ENCODE peak calls at places on chromosomes 5 and 9, in eight cellular contexts. D is left ventricle myocardium inferior; N is CD8-positive, alpha-beta T cell; K is MM.1S; R is right atrium auricular region; V is brain microvascular endothelial cell; H is CD8-positive, alpha-beta memory T cell; E is small intestine. W is an unnamed sample.

GRCh38 chr9:16196206-16196605 is 643.4 kb downstream of the CCDC171 start:
- DNase-seq in K (no peak), N (no peak), E (no peak), R (no peak), D (no peak), H (no peak), V (no peak), W (no peak)

GRCh38 chr5:17302590-17302989 is 85.2 kb downstream of the BASP1 start:
- DNase-seq in E (no peak), H (no peak), N (no peak), K (no peak), R (peak), D (no peak), V (peak), W (no peak)

GRCh38 chr5:103624748-103625147 is 62.2 kb upstream of the NUDT12 start:
- DNase-seq in R (no peak), H (no peak), V (peak), K (no peak), D (no peak), N (no peak), E (no peak), W (no peak)

GRCh38 chr5:6194906-6195612 is 183.3 kb downstream of the MED10 start:
- DNase-seq in E (no peak), D (no peak), R (no peak), K (peak), H (no peak), V (no peak), N (no peak), W (no peak)

GRCh38 chr5:91865920-91866319 is 482.8 kb upstream of the ARRDC3 start:
- DNase-seq in R (no peak), K (no peak), D (no peak), E (no peak), N (no peak), H (no peak), V (no peak), W (no peak)

GRCh38 chr5:172443441-172444109 is 10.8 kb downstream of the SH3PXD2B start:
- DNase-seq in H (no peak), V (peak), E (no peak), D (peak), K (no peak), N (no peak), R (peak), W (no peak)

GRCh38 chr9:96618209-96619108 is 1.2 kb downstream of the CDC14B start:
- DNase-seq in D (peak), R (peak), H (no peak), E (peak), K (no peak), N (no peak), V (peak), W (no peak)

GRCh38 chr9:70510157-70510770 is 95.8 kb upstream of the KLF9 start:
- DNase-seq in N (peak), V (no peak), R (no peak), H (no peak), K (peak), D (peak), E (peak), W (no peak)

GRCh38 chr5:157357823-157358222 is 91.9 kb downstream of the CYFIP2 start:
- DNase-seq in V (no peak), N (no peak), K (no peak), R (peak), D (no peak), H (no peak), E (no peak), W (no peak)

GRCh38 chr5:43785198-43785597 is 182.2 kb downstream of the NNT start:
- DNase-seq in D (no peak), V (no peak), N (no peak), K (no peak), R (no peak), H (no peak), E (no peak), W (no peak)
- H3K27ac ChIP-seq in D (peak), V (no peak), N (no peak), K (no peak), R (no peak), H (no peak), E (no peak), W (no peak)

GRCh38 chr5:14739961-14740360 is 75.4 kb downstream of the OTULIN start:
- DNase-seq in E (no peak), K (no peak), R (no peak), H (no peak), D (no peak), N (no peak), V (no peak), W (no peak)

GRCh38 chr5:14741131-14741530 is 76.6 kb downstream of the OTULIN start:
- DNase-seq in V (no peak), E (no peak), H (no peak), N (no peak), D (no peak), R (no peak), K (no peak), W (no peak)

GRCh38 chr5:14738050-14738449 is 73.5 kb downstream of the OTULIN start:
- DNase-seq in K (no peak), H (no peak), R (no peak), D (no peak), E (no peak), N (no peak), V (no peak), W (no peak)

GRCh38 chr5:14737309-14737708 is 72.8 kb downstream of the OTULIN start:
- DNase-seq in K (no peak), E (no peak), V (no peak), N (no peak), D (no peak), R (no peak), H (no peak), W (no peak)

GRCh38 chr5:14739538-14739937 is 75.0 kb downstream of the OTULIN start:
- DNase-seq in E (no peak), D (no peak), N (no peak), V (peak), R (no peak), H (no peak), K (no peak), W (no peak)
- H3K27ac ChIP-seq in E (no peak), D (peak), N (no peak), V (peak), R (peak), H (no peak), K (no peak), W (peak)

DNA sequence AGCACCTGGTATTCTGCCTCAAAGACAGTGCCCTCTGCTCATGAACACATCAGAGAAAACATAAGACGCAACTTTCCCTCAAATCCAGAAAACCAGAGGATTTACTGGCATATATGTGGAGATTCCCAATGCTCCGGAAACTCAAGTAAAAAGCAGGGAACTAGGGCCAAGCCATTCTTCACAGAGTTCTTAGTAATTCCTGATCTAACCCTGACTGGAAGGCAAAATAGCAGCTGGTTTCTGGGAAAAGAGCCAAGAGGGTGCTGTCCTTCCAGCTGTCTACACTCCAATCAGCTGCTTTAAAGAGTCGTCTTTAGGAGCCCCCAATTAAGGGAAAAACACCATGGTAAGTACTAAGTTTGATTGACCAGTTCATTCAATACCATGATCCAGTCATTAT is 49.6 kb downstream of the GNA14 start:
- DNase-seq in R (no peak), H (no peak), N (no peak), E (no peak), V (peak), D (peak), K (no peak), W (no peak)
- H3K27ac ChIP-seq in R (no peak), H (no peak), N (no peak), E (peak), V (no peak), D (peak), K (no peak), W (no peak)

GRCh38 chr5:132435891-132436290 is 54.7 kb downstream of the IRF1 start:
- DNase-seq in E (no peak), D (no peak), N (no peak), R (no peak), K (no peak), V (no peak), H (no peak), W (no peak)

GRCh38 chr5:132437604-132438275 is 52.8 kb downstream of the IRF1 start:
- DNase-seq in R (peak), V (peak), H (peak), N (peak), D (peak), K (peak), E (peak), W (no peak)

GRCh38 chr5:132439521-132440206 is 50.9 kb downstream of the IRF1 start:
- DNase-seq in K (no peak), N (no peak), R (peak), H (no peak), D (peak), E (no peak), V (peak), W (no peak)

GRCh38 chr5:132436936-132437335 is 53.6 kb downstream of the IRF1 start:
- DNase-seq in H (no peak), E (no peak), N (no peak), D (no peak), V (no peak), K (no peak), R (peak), W (no peak)

DNA sequence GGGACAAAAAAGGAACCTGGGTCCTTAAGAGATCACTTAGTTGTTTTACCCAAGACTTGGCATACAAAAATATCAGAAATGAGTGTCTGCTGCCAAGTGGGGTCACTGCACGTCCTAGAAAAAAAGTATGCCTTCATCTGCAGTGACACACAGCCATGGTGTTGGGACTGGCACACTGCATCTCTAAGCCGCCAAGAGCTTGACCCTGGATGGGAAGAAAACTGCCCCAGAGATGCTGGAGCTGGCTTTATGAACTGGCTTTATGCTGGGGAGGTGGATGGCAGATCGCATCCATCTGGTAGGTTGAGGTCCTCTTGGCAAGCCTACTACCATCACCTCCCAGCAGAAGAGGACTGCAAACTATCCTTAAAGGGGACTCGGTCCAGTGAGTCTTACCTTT is 51.6 kb downstream of the IRF1 start:
- DNase-seq in H (no peak), R (no peak), V (no peak), K (no peak), E (no peak), N (no peak), D (no peak), W (no peak)
- H3K27ac ChIP-seq in H (no peak), R (peak), V (peak), K (no peak), E (peak), N (peak), D (peak), W (peak)

GRCh38 chr5:88245893-88246244 is 22.8 kb downstream of the TMEM161B start:
- DNase-seq in K (no peak), H (no peak), N (no peak), V (no peak), D (no peak), R (no peak), E (no peak), W (no peak)

GRCh38 chr5:88248094-88248493 is 20.6 kb downstream of the TMEM161B start:
- DNase-seq in K (no peak), E (no peak), V (no peak), D (no peak), H (no peak), R (no peak), N (no peak), W (no peak)

GRCh38 chr5:88251048-88251711 is 17.5 kb downstream of the TMEM161B start:
- DNase-seq in N (peak), V (peak), K (no peak), E (no peak), R (no peak), H (peak), D (no peak), W (no peak)

GRCh38 chr5:88250010-88250409 is 18.6 kb downstream of the TMEM161B start:
- DNase-seq in K (no peak), D (no peak), V (no peak), E (no peak), R (no peak), N (no peak), H (no peak), W (no peak)

DNA sequence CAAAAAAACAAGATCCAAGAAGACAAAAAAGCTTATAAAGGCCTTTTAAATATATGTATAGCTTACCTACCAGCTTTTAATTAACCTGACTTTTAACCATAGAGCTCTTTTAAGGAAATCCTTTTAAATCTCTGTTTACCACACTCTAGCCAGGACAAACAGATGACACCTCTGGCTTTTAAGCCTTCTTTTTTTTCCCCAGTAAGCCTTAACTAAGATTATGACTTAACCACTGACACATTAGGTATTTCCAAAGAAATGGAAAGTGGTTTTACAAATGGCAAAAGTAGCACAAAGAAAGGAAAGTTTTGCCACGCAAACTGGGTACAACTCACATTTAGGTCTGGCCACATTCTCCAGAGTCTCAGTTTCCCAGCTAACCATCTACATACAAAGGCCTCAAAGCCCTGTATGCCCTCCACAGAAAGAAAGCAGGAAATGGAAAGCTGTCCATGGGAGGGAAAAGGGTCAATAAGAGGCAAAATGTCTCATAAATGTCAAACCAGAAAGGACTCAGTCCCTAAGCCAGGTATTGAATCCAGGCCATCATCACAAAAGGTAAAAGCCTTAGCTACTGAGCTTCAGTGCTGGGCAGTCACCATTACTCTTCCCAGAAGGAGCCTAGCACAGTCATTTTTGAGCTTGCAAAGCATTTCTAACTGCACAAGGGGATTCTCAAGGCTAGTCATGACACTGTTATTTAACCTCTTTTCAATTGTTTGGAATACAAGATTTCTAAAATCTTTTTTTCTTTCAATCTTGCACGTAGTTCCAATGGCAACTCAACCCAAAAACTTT is 19.7 kb downstream of the TMEM161B start:
- DNase-seq in R (no peak), K (no peak), H (no peak), E (no peak), N (no peak), V (no peak), D (no peak), W (no peak)
- H3K27ac ChIP-seq in R (no peak), K (no peak), H (no peak), E (no peak), N (no peak), V (no peak), D (no peak), W (no peak)

GRCh38 chr5:79076819-79077218 is 7.3 kb downstream of the BHMT2 start:
- DNase-seq in D (no peak), E (no peak), N (no peak), V (no peak), H (no peak), K (no peak), R (no peak), W (no peak)

GRCh38 chr5:79080804-79081203 is 11.2 kb downstream of the BHMT2 start:
- DNase-seq in V (no peak), D (no peak), H (no peak), R (no peak), E (no peak), N (no peak), K (no peak), W (no peak)

GRCh38 chr5:79075646-79076426 is 6.3 kb downstream of the BHMT2 start:
- DNase-seq in K (no peak), H (no peak), N (no peak), R (no peak), D (peak), E (no peak), V (no peak), W (no peak)

GRCh38 chr5:79074641-79075040 is 5.1 kb downstream of the BHMT2 start:
- DNase-seq in V (peak), K (no peak), R (no peak), N (no peak), E (no peak), D (no peak), H (no peak), W (no peak)

DNA sequence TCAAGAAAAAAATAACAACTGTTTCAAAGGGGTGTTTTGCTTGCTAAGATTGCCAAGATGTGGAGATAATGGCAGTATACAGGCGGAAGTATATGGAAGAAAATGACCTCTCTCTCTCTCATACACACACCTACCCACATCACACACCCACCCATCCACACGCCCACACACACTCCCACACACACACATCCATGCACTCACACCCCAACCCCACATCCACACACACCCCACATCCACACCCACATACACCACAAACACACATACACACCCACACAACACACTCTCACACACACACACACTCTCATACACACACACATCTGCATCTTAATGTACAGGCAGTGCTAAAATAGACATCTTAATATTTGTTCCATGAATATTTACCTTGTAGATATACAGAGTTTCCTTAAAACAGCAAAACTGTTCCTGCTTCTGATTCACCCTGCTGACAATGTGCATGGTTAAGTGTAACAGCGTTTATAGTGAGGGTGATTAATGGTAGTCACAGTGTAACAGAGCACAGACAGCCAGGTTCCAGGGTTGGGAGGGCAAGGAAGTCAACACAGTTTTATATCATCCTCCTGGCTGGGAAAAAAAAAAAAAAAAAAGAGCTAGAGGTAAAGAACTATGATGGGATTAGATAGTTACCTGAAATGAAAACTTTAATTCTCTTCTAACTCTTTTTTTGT is 8.3 kb downstream of the BHMT2 start:
- DNase-seq in D (no peak), K (no peak), E (no peak), N (no peak), V (no peak), H (no peak), R (no peak), W (no peak)
- H3K27ac ChIP-seq in D (no peak), K (no peak), E (no peak), N (no peak), V (no peak), H (no peak), R (no peak), W (no peak)

DNA sequence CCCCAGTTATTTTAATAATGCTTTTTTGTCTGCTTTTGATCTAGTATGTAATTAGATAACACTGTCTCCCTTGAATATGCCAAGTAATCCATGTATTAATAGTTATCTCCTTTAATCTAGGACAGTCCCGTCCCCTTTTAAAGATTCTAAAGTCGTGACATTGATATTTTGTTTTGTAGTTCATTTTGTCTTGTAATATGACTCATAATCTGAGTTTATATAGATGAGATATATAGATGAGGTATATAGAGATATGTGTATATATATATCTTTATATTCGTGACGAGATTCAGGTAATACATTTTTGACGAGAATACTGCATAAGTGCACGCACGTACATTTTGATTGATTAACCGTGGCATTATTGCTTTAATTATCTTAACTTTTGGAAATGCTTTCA is 1.6 kb downstream of the SREK1 start:
- DNase-seq in H (no peak), K (no peak), D (no peak), R (no peak), V (no peak), E (no peak), N (no peak), W (no peak)
- H3K27ac ChIP-seq in H (peak), K (no peak), D (peak), R (peak), V (no peak), E (no peak), N (no peak), W (peak)

GRCh38 chr5:68264024-68264956 is 48.7 kb downstream of the PIK3R1 start:
- DNase-seq in K (no peak), H (no peak), R (no peak), N (no peak), D (peak), E (peak), V (peak), W (no peak)

GRCh38 chr5:68259696-68260095 is 44.1 kb downstream of the PIK3R1 start:
- DNase-seq in D (no peak), V (no peak), H (no peak), E (no peak), R (no peak), N (no peak), K (no peak), W (no peak)

GRCh38 chr5:68258531-68258930 is 43.0 kb downstream of the PIK3R1 start:
- DNase-seq in N (no peak), R (no peak), K (no peak), D (no peak), H (no peak), E (no peak), V (no peak), W (no peak)

GRCh38 chr5:68260455-68260854 is 44.9 kb downstream of the PIK3R1 start:
- DNase-seq in H (no peak), E (no peak), D (no peak), N (no peak), R (no peak), V (no peak), K (no peak), W (no peak)

GRCh38 chr5:68261174-68262021 is 45.8 kb downstream of the PIK3R1 start:
- DNase-seq in V (no peak), D (no peak), H (no peak), R (no peak), E (no peak), N (no peak), K (no peak), W (no peak)
- H3K27ac ChIP-seq in V (no peak), D (peak), H (no peak), R (peak), E (peak), N (no peak), K (no peak), W (no peak)

GRCh38 chr9:25733336-25733982 is 55.2 kb upstream of the TUSC1 start:
- DNase-seq in V (no peak), H (no peak), D (no peak), K (no peak), N (no peak), R (no peak), E (peak), W (no peak)
- H3K27ac ChIP-seq in V (no peak), H (no peak), D (no peak), K (no peak), N (no peak), R (no peak), E (no peak), W (no peak)

W was measured in epithelial cell of prostate.